ENCODE peak calls at places on chromosomes 3 and 15, in seven cellular contexts. X is CD8-positive, alpha-beta T cell; W is CD8-positive, alpha-beta memory T cell; C is GM12864; L is cardiac muscle cell; Q is HepG2; I is fibroblast of pulmonary artery. S is an unnamed sample.
A peak's percentile ranks its signal among the peaks of the same experiment; 100 is the strongest.

GRCh38 chr3:13173186-13173585 is 100.0 kb upstream of the IQSEC1 start:
- DNase-seq in X (no peak), W (no peak), C (no peak), L (no peak), Q (no peak), I (no peak), S (peak; percentile 42)

GRCh38 chr3:5197470-5198312 is 10.2 kb downstream of the EDEM1 start:
- DNase-seq in X (no peak), W (no peak), C (peak; percentile 83), L (no peak), Q (no peak), I (peak; percentile 76), S (peak; percentile 66)

GRCh38 chr3:64848127-64848526 is 160.3 kb upstream of the ADAMTS9 start:
- DNase-seq in X (no peak), W (no peak), C (no peak), L (no peak), Q (no peak), I (no peak), S (no peak)

GRCh38 chr3:98733778-98734281 is 29.3 kb upstream of the ST3GAL6 start:
- DNase-seq in X (no peak), W (no peak), C (peak; percentile 52), L (peak; percentile 32), Q (peak; percentile 71), I (peak; percentile 36), S (no peak)

GRCh38 chr15:81211376-81211775 is 14.7 kb downstream of the IL16 start:
- DNase-seq in X (no peak), W (no peak), C (no peak), L (no peak), Q (no peak), I (no peak), S (no peak)

GRCh38 chr3:101204246-101204645 is 116.1 kb downstream of the IMPG2 start:
- DNase-seq in X (no peak), W (no peak), C (no peak), L (no peak), Q (no peak), I (no peak), S (no peak)

GRCh38 chr3:105649469-105649868 is 219.3 kb downstream of the CBLB start:
- DNase-seq in X (no peak), W (no peak), C (no peak), L (no peak), Q (no peak), I (no peak), S (no peak)

GRCh38 chr3:155790272-155790918 is 15.7 kb downstream of the C3orf33 start:
- DNase-seq in X (no peak), W (no peak), C (no peak), L (no peak), Q (no peak), I (no peak), S (no peak)

GRCh38 chr3:188365978-188366698 is 212.2 kb downstream of the LPP start:
- DNase-seq in X (no peak), W (no peak), C (no peak), L (no peak), Q (no peak), I (peak; percentile 67), S (no peak)

GRCh38 chr15:48936666-48937065 is 27.1 kb downstream of the SHC4 start:
- DNase-seq in X (no peak), W (no peak), C (no peak), L (no peak), Q (no peak), I (peak; percentile 42), S (no peak)

GRCh38 chr3:28556195-28556594 is 207.6 kb upstream of the AZI2 start:
- DNase-seq in X (no peak), W (no peak), C (no peak), L (no peak), Q (no peak), I (no peak), S (no peak)

GRCh38 chr3:171556574-171557145 is 96.5 kb upstream of the TNIK start:
- DNase-seq in X (no peak), W (no peak), C (no peak), L (peak; percentile 24), Q (no peak), I (no peak), S (no peak)
- H3K4me3 ChIP-seq in X (no peak overlapping the region), W (no peak overlapping the region), C (no peak overlapping the region), L (no peak overlapping the region), Q (no peak overlapping the region), I (no peak overlapping the region), S (no peak overlapping the region)

DNA sequence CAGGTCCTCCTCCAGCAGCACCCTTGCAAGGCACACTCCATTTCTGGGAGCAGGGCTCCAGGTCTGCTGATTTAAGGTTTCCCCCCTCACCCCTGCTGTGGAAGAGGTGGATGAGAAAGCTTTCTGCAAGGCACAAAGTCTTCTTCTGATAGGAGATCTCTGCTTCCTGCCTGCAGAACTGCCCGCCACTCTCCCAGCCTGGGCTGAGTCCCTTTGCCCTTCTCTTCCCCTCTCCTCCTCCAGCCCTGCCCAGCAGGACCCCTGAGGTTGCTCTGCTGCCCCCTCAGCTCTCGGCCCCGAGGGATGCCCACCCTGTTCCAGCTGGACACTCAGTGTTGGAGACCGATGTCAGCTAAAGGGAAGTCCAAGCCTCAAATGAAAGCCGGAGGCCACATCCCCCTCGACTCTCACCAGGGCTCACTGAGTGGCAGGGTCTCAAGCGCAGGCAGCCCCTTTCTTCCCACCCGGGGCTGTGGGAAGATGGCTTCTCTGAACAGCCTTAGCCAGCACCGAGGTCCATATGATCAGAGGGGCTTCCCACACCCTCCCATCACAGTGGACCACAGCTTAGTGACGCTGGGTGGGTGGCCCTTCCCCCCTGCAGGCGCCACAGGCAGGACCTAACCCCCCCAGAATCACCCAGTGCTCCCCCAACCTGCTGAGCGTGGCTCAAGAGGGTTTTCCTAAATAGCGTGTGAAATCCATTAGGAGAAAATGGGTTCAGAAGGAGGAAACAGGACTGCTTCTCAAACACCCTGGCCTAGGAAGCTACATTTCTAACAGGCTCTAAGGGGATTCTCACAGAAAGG is 4.0 kb downstream of the ATP10A start:
- DNase-seq in X (peak; percentile 62), W (no peak), C (no peak), L (no peak), Q (no peak), I (no peak), S (no peak)
- H3K4me3 ChIP-seq in X (peak overlapping the region; percentile 90), W (peak overlapping the region; percentile 77), C (no peak overlapping the region), L (no peak overlapping the region), Q (no peak overlapping the region), I (no peak overlapping the region), S (peak overlapping the region; percentile 13)

DNA sequence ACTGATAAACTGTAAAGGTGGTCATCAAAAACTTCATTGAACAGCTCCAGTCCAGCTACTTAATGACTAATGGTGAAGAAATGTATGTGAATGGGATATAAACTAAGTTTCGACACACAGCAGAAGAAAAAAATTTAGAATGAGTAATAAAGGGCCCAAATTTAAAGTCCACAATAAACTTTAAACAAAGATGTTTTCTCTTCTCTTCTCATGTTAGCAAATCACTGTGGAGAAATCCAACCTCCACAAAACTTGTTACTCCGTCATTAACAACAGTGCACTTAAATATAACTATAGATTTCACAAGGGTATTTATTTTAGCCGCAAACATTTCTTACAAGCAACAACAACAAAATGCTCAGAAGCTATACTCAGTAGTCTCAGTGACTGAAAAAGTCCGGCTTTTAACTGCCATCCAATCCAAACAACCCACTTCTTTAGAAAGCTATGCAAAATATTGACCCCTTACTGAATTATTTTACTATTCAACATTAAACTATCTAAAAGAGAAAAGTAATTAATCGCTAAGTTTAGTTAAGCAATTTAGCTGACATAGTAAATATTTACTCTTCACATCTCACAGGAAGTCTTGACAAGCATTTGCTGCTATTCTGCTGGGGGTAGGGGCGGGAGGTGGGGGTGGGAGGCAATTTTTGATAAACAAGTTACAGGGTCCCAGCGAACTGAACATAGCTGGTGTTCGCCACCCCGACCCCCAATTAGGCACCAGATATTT is 2.5 kb downstream of the IGF2BP2 start:
- DNase-seq in X (no peak), W (no peak), C (no peak), L (no peak), Q (peak; percentile 57), I (peak; percentile 76), S (no peak)
- H3K4me3 ChIP-seq in X (no peak overlapping the region), W (no peak overlapping the region), C (no peak overlapping the region), L (peak overlapping the region; percentile 94), Q (peak overlapping the region; percentile 99), I (peak overlapping the region; percentile 87), S (peak overlapping the region; percentile 75)

DNA sequence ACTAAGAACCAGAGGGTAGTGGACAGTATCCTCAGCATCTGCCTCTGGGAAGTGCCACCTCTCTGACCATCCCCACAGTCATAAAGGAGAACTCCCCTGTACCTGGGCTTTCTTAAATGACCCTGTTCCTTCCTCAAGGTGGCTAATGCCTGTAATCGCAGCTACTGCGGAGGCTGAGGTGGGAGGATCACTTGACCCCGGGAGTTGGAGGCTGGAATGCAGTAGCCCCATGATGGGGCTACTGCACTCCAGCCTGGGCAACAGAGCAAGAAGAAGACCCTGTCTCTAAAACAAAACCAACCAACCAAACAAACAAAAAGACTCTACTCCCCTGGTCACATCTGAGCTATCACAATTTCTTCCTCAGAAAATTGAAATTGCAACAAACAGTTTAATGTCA is 848 bp upstream of the BUB1B start:
- DNase-seq in X (no peak), W (no peak), C (no peak), L (no peak), Q (no peak), I (no peak), S (no peak)
- H3K4me3 ChIP-seq in X (no peak overlapping the region), W (no peak overlapping the region), C (no peak overlapping the region), L (no peak overlapping the region), Q (peak overlapping the region; percentile 98), I (no peak overlapping the region), S (no peak overlapping the region)

GRCh38 chr15:71565006-71565405 is 245.3 kb upstream of the NR2E3 start:
- DNase-seq in X (no peak), W (no peak), C (no peak), L (no peak), Q (no peak), I (no peak), S (no peak)

GRCh38 chr15:71559616-71560015 is 250.7 kb upstream of the NR2E3 start:
- DNase-seq in X (no peak), W (no peak), C (no peak), L (no peak), Q (no peak), I (no peak), S (no peak)

GRCh38 chr15:71562251-71562650 is 248.1 kb upstream of the NR2E3 start:
- DNase-seq in X (no peak), W (no peak), C (no peak), L (no peak), Q (no peak), I (no peak), S (no peak)

GRCh38 chr15:71564217-71564616 is 246.1 kb upstream of the NR2E3 start:
- DNase-seq in X (no peak), W (no peak), C (no peak), L (no peak), Q (no peak), I (no peak), S (no peak)

DNA sequence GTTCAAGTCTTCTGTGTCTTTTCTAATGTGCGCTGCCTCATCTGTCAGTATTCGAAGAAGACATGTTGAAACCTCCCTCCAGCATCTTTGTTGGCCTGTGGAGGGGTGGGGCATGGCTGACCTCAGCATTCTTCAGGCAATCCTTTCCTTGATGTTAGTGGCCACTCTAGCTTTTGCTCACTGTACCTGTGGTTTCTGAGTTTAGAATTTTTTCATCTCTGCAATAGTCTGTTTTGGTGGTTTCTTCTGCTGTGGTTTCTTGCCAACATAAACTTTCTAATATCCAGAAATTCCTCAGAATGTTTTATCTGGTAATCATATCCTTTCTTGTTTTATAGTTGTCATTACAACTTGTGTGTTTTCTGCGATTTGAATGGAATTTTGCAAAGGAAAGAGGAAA is 251.3 kb upstream of the NR2E3 start:
- DNase-seq in X (no peak), W (no peak), C (no peak), L (no peak), Q (no peak), I (peak; percentile 44), S (no peak)
- H3K4me3 ChIP-seq in X (no peak overlapping the region), W (no peak overlapping the region), C (no peak overlapping the region), L (no peak overlapping the region), Q (no peak overlapping the region), I (no peak overlapping the region), S (no peak overlapping the region)

S was measured in Peyer's patch.